ENCODE peak calls at places on chromosomes 11 and 22, in nine cellular contexts. One of them, this sample, is unnamed. For H3K9me3, the result is how much of the 10 kb centered on the place peaks cover.

GRCh38 chr22:22080270-22080669 is 97.7 kb upstream of the TOP3B start:
- DNase-seq in CD8-positive, alpha-beta T cell: no peak
- DNase-seq in CD4-positive, CD25-positive, alpha-beta regulatory T cell: no peak
- DNase-seq in lower lobe of right lung: no peak
- DNase-seq in colonic mucosa: no peak
- DNase-seq in adrenal gland: no peak
- DNase-seq in ovary: no peak
- DNase-seq in heart left ventricle: no peak
- DNase-seq in pancreas: no peak
- DNase-seq in this sample: no peak

GRCh38 chr11:95157824-95158223 is 68.2 kb downstream of the ENDOD1 start:
- DNase-seq in heart left ventricle: no peak
- DNase-seq in ovary: no peak
- DNase-seq in colonic mucosa: no peak
- DNase-seq in adrenal gland: no peak
- DNase-seq in CD8-positive, alpha-beta T cell: peak
- DNase-seq in CD4-positive, CD25-positive, alpha-beta regulatory T cell: no peak
- DNase-seq in pancreas: no peak
- DNase-seq in lower lobe of right lung: no peak
- DNase-seq in this sample: no peak

GRCh38 chr11:2752204-2752772 is 52.5 kb upstream of the KCNQ1OT1 start:
- DNase-seq in colonic mucosa: no peak
- DNase-seq in pancreas: no peak
- DNase-seq in adrenal gland: no peak
- DNase-seq in heart left ventricle: no peak
- DNase-seq in CD8-positive, alpha-beta T cell: no peak
- DNase-seq in ovary: no peak
- DNase-seq in CD4-positive, CD25-positive, alpha-beta regulatory T cell: no peak
- DNase-seq in lower lobe of right lung: no peak
- DNase-seq in this sample: no peak

GRCh38 chr11:94400839-94401772 is at the start of gene GPR83:
- DNase-seq in lower lobe of right lung: no peak
- DNase-seq in adrenal gland: no peak
- DNase-seq in heart left ventricle: no peak
- DNase-seq in pancreas: no peak
- DNase-seq in CD8-positive, alpha-beta T cell: no peak
- DNase-seq in colonic mucosa: no peak
- DNase-seq in ovary: no peak
- DNase-seq in CD4-positive, CD25-positive, alpha-beta regulatory T cell: no peak
- DNase-seq in this sample: no peak

GRCh38 chr11:115117931-115118479 is 386.2 kb downstream of the CADM1 start:
- DNase-seq in ovary: no peak
- DNase-seq in heart left ventricle: no peak
- DNase-seq in CD8-positive, alpha-beta T cell: no peak
- DNase-seq in CD4-positive, CD25-positive, alpha-beta regulatory T cell: no peak
- DNase-seq in lower lobe of right lung: no peak
- DNase-seq in pancreas: no peak
- DNase-seq in colonic mucosa: no peak
- DNase-seq in adrenal gland: no peak
- DNase-seq in this sample: no peak

GRCh38 chr11:36212507-36212906 is 76.7 kb downstream of the COMMD9 start:
- DNase-seq in ovary: no peak
- DNase-seq in heart left ventricle: no peak
- DNase-seq in colonic mucosa: no peak
- DNase-seq in lower lobe of right lung: no peak
- DNase-seq in CD8-positive, alpha-beta T cell: no peak
- DNase-seq in pancreas: no peak
- DNase-seq in adrenal gland: no peak
- DNase-seq in CD4-positive, CD25-positive, alpha-beta regulatory T cell: no peak
- DNase-seq in this sample: no peak

GRCh38 chr11:326842-327580 is 6.4 kb upstream of the IFITM3 start:
- DNase-seq in lower lobe of right lung: peak
- DNase-seq in CD8-positive, alpha-beta T cell: peak
- DNase-seq in adrenal gland: peak
- DNase-seq in pancreas: peak
- DNase-seq in CD4-positive, CD25-positive, alpha-beta regulatory T cell: peak
- DNase-seq in ovary: peak
- DNase-seq in heart left ventricle: peak
- DNase-seq in colonic mucosa: peak
- DNase-seq in this sample: peak

GRCh38 chr11:67372993-67373915 is at the start of gene CLCF1:
- DNase-seq in pancreas: peak
- DNase-seq in CD4-positive, CD25-positive, alpha-beta regulatory T cell: peak
- DNase-seq in CD8-positive, alpha-beta T cell: peak
- DNase-seq in colonic mucosa: peak
- DNase-seq in lower lobe of right lung: peak
- DNase-seq in heart left ventricle: peak
- DNase-seq in ovary: peak
- DNase-seq in adrenal gland: peak
- DNase-seq in this sample: peak

GRCh38 chr11:79054636-79055035 is 386.2 kb downstream of the TENM4 start:
- DNase-seq in heart left ventricle: no peak
- DNase-seq in ovary: no peak
- DNase-seq in CD8-positive, alpha-beta T cell: no peak
- DNase-seq in adrenal gland: no peak
- DNase-seq in CD4-positive, CD25-positive, alpha-beta regulatory T cell: no peak
- DNase-seq in colonic mucosa: no peak
- DNase-seq in lower lobe of right lung: no peak
- DNase-seq in pancreas: no peak
- DNase-seq in this sample: no peak

GRCh38 chr11:26286472-26287066 is 45.4 kb upstream of the ANO3 start:
- DNase-seq in ovary: no peak
- DNase-seq in CD4-positive, CD25-positive, alpha-beta regulatory T cell: no peak
- DNase-seq in colonic mucosa: no peak
- DNase-seq in CD8-positive, alpha-beta T cell: no peak
- DNase-seq in lower lobe of right lung: no peak
- DNase-seq in pancreas: no peak
- DNase-seq in heart left ventricle: no peak
- DNase-seq in adrenal gland: no peak
- DNase-seq in this sample: no peak

GRCh38 chr11:64865286-64866172 is 12.9 kb downstream of the EHD1 start:
- DNase-seq in adrenal gland: no peak
- DNase-seq in colonic mucosa: no peak
- DNase-seq in lower lobe of right lung: no peak
- DNase-seq in heart left ventricle: no peak
- DNase-seq in CD4-positive, CD25-positive, alpha-beta regulatory T cell: no peak
- DNase-seq in ovary: no peak
- DNase-seq in CD8-positive, alpha-beta T cell: no peak
- DNase-seq in pancreas: no peak
- DNase-seq in this sample: no peak

GRCh38 chr11:64864135-64864472 is 14.3 kb downstream of the EHD1 start:
- DNase-seq in pancreas: peak
- DNase-seq in colonic mucosa: no peak
- DNase-seq in heart left ventricle: no peak
- DNase-seq in lower lobe of right lung: no peak
- DNase-seq in CD4-positive, CD25-positive, alpha-beta regulatory T cell: no peak
- DNase-seq in adrenal gland: no peak
- DNase-seq in CD8-positive, alpha-beta T cell: no peak
- DNase-seq in ovary: no peak
- DNase-seq in this sample: no peak

GRCh38 chr11:64867748-64868462 is 10.5 kb downstream of the EHD1 start:
- DNase-seq in CD4-positive, CD25-positive, alpha-beta regulatory T cell: no peak
- DNase-seq in ovary: no peak
- DNase-seq in colonic mucosa: no peak
- DNase-seq in heart left ventricle: no peak
- DNase-seq in CD8-positive, alpha-beta T cell: no peak
- DNase-seq in lower lobe of right lung: no peak
- DNase-seq in pancreas: no peak
- DNase-seq in adrenal gland: no peak
- DNase-seq in this sample: no peak

GRCh38 chr11:64864473-64865285 is 13.7 kb downstream of the EHD1 start:
- DNase-seq in lower lobe of right lung: peak
- DNase-seq in adrenal gland: peak
- DNase-seq in CD8-positive, alpha-beta T cell: no peak
- DNase-seq in ovary: peak
- DNase-seq in CD4-positive, CD25-positive, alpha-beta regulatory T cell: no peak
- DNase-seq in pancreas: no peak
- DNase-seq in heart left ventricle: peak
- DNase-seq in colonic mucosa: no peak
- DNase-seq in this sample: no peak

GRCh38 chr11:64866173-64866491 is 12.3 kb downstream of the EHD1 start:
- DNase-seq in lower lobe of right lung: no peak
- DNase-seq in CD8-positive, alpha-beta T cell: no peak
- DNase-seq in pancreas: no peak
- DNase-seq in heart left ventricle: no peak
- DNase-seq in CD4-positive, CD25-positive, alpha-beta regulatory T cell: no peak
- DNase-seq in ovary: no peak
- DNase-seq in colonic mucosa: no peak
- DNase-seq in adrenal gland: no peak
- DNase-seq in this sample: no peak
- H3K27ac ChIP-seq in lower lobe of right lung: peak
- H3K27ac ChIP-seq in CD8-positive, alpha-beta T cell: peak
- H3K27ac ChIP-seq in pancreas: no peak
- H3K27ac ChIP-seq in heart left ventricle: peak
- H3K27ac ChIP-seq in CD4-positive, CD25-positive, alpha-beta regulatory T cell: peak
- H3K27ac ChIP-seq in ovary: peak
- H3K27ac ChIP-seq in colonic mucosa: peak
- H3K27ac ChIP-seq in adrenal gland: peak
- H3K27ac ChIP-seq in this sample: peak

DNA sequence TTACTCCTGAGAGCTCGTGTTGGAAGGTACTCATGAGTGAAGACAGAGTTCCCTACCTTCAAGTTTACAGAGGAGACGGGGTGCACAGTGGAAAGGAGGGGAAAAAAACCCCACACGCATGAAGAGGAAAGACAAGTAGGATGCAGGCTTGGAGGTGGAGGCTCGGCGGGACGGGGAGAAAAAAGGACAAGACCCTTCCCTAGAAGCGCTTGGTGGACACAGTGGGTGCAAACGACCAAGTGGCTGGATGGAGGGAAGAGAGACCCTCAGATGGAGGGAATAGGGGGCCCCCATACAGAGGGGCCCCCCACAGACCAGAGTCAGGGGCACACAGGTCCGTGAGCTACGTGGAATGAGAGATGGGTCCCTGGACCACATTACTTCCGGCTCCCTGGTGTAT is 380.1 kb downstream of the SHANK2 start:
- DNase-seq in CD4-positive, CD25-positive, alpha-beta regulatory T cell: no peak
- DNase-seq in ovary: no peak
- DNase-seq in CD8-positive, alpha-beta T cell: no peak
- DNase-seq in lower lobe of right lung: no peak
- DNase-seq in adrenal gland: no peak
- DNase-seq in colonic mucosa: no peak
- DNase-seq in pancreas: no peak
- DNase-seq in heart left ventricle: no peak
- DNase-seq in this sample: no peak
- H3K9me3 ChIP-seq in CD4-positive, CD25-positive, alpha-beta regulatory T cell: under half
- H3K9me3 ChIP-seq in ovary: under half
- H3K9me3 ChIP-seq in CD8-positive, alpha-beta T cell: under half
- H3K9me3 ChIP-seq in lower lobe of right lung: under half
- H3K9me3 ChIP-seq in adrenal gland: under half
- H3K9me3 ChIP-seq in colonic mucosa: under half
- H3K9me3 ChIP-seq in pancreas: under half
- H3K9me3 ChIP-seq in heart left ventricle: under half
- H3K9me3 ChIP-seq in this sample: under half

DNA sequence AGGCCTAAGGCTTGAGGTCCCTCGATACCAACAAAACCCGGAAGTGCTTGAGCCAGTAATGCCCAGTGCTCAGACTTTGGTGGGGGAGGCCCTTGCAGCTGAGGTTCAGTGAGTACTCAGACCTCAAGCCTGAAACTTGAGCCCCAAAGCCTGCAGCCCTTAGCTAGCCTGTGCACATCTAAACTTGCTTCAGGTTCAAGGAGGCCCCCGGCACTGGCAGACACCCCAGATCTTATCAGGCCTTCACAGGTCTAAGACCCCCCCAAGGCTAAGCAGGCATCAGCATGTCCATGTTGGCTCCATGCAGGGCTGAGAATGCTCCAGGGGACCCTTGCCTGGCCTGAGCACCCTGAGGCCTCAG is 993 bp upstream of the CASTOR1 start:
- DNase-seq in heart left ventricle: no peak
- DNase-seq in CD4-positive, CD25-positive, alpha-beta regulatory T cell: no peak
- DNase-seq in ovary: peak
- DNase-seq in pancreas: no peak
- DNase-seq in CD8-positive, alpha-beta T cell: no peak
- DNase-seq in adrenal gland: no peak
- DNase-seq in lower lobe of right lung: no peak
- DNase-seq in colonic mucosa: no peak
- DNase-seq in this sample: no peak
- H3K27ac ChIP-seq in heart left ventricle: peak
- H3K27ac ChIP-seq in CD4-positive, CD25-positive, alpha-beta regulatory T cell: peak
- H3K27ac ChIP-seq in ovary: peak
- H3K27ac ChIP-seq in pancreas: peak
- H3K27ac ChIP-seq in CD8-positive, alpha-beta T cell: peak
- H3K27ac ChIP-seq in adrenal gland: peak
- H3K27ac ChIP-seq in lower lobe of right lung: peak
- H3K27ac ChIP-seq in colonic mucosa: peak
- H3K27ac ChIP-seq in this sample: peak

GRCh38 chr11:32641361-32641760 is 57.7 kb downstream of the EIF3M start:
- DNase-seq in pancreas: no peak
- DNase-seq in adrenal gland: no peak
- DNase-seq in CD8-positive, alpha-beta T cell: no peak
- DNase-seq in heart left ventricle: no peak
- DNase-seq in colonic mucosa: no peak
- DNase-seq in lower lobe of right lung: no peak
- DNase-seq in ovary: no peak
- DNase-seq in CD4-positive, CD25-positive, alpha-beta regulatory T cell: no peak
- DNase-seq in this sample: no peak

DNA sequence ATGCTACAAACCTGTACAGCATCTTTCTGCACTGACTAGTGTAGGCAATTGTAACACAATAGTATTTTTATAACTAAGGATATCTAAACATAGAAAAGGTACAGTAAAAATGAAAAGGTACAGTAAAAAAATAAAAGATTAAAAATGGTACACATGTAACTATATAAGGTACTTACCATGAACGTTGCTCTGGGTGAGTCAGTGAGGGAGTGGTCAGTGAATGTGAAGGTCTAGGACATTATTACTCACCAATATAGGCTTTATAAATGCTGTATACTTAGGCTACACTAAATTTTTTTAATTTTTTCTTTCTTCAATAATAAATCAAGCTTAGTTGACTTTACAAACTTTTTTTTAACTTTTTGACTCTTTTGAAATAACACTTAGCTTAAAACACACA is 59.9 kb downstream of the EIF3M start:
- DNase-seq in ovary: no peak
- DNase-seq in CD4-positive, CD25-positive, alpha-beta regulatory T cell: no peak
- DNase-seq in heart left ventricle: no peak
- DNase-seq in pancreas: no peak
- DNase-seq in lower lobe of right lung: no peak
- DNase-seq in adrenal gland: no peak
- DNase-seq in CD8-positive, alpha-beta T cell: no peak
- DNase-seq in colonic mucosa: no peak
- DNase-seq in this sample: no peak
- H3K9me3 ChIP-seq in ovary: under half
- H3K9me3 ChIP-seq in CD4-positive, CD25-positive, alpha-beta regulatory T cell: under half
- H3K9me3 ChIP-seq in heart left ventricle: under half
- H3K9me3 ChIP-seq in pancreas: under half
- H3K9me3 ChIP-seq in lower lobe of right lung: under half
- H3K9me3 ChIP-seq in adrenal gland: under half
- H3K9me3 ChIP-seq in CD8-positive, alpha-beta T cell: under half
- H3K9me3 ChIP-seq in colonic mucosa: under half
- H3K9me3 ChIP-seq in this sample: under half